ENCODE peak calls at places on chromosomes 4 and X, in five cellular contexts. One of them, this sample, is unnamed.

GRCh38 chrX:16882188-16882587 is 12.0 kb upstream of the RBBP7 start:
- DNase-seq in naive thymus-derived CD4-positive, alpha-beta T cell: no peak
- DNase-seq in CD4-positive, alpha-beta memory T cell: no peak
- DNase-seq in AG10803: no peak
- DNase-seq in sigmoid colon: no peak
- DNase-seq in this sample: peak; percentile 38

GRCh38 chr4:102604222-102604940 is 103.2 kb downstream of the NFKB1 start:
- DNase-seq in naive thymus-derived CD4-positive, alpha-beta T cell: no peak
- DNase-seq in CD4-positive, alpha-beta memory T cell: no peak
- DNase-seq in AG10803: no peak
- DNase-seq in sigmoid colon: no peak
- DNase-seq in this sample: no peak

GRCh38 chrX:44261286-44261685 is 82.2 kb downstream of the EFHC2 start:
- DNase-seq in naive thymus-derived CD4-positive, alpha-beta T cell: no peak
- DNase-seq in CD4-positive, alpha-beta memory T cell: no peak
- DNase-seq in AG10803: no peak
- DNase-seq in sigmoid colon: no peak
- DNase-seq in this sample: no peak

GRCh38 chr4:6658635-6659075 is 18.2 kb downstream of the MRFAP1 start:
- DNase-seq in naive thymus-derived CD4-positive, alpha-beta T cell: peak; percentile 53
- DNase-seq in CD4-positive, alpha-beta memory T cell: peak; percentile 59
- DNase-seq in AG10803: peak; percentile 58
- DNase-seq in sigmoid colon: no peak
- DNase-seq in this sample: peak; percentile 46

GRCh38 chr4:98828801-98829200 is 100.1 kb downstream of the EIF4E start:
- DNase-seq in naive thymus-derived CD4-positive, alpha-beta T cell: peak; percentile 26
- DNase-seq in CD4-positive, alpha-beta memory T cell: peak; percentile 6
- DNase-seq in AG10803: peak; percentile 3
- DNase-seq in sigmoid colon: no peak
- DNase-seq in this sample: peak; percentile 8

GRCh38 chr4:130147618-130148017 is 1051.7 kb downstream of the C4orf33 start:
- DNase-seq in naive thymus-derived CD4-positive, alpha-beta T cell: no peak
- DNase-seq in CD4-positive, alpha-beta memory T cell: no peak
- DNase-seq in AG10803: no peak
- DNase-seq in sigmoid colon: no peak
- DNase-seq in this sample: no peak

GRCh38 chr4:77797239-77797638 is 21.9 kb downstream of the CNOT6L start:
- DNase-seq in naive thymus-derived CD4-positive, alpha-beta T cell: no peak
- DNase-seq in CD4-positive, alpha-beta memory T cell: no peak
- DNase-seq in AG10803: peak; percentile 16
- DNase-seq in sigmoid colon: no peak
- DNase-seq in this sample: peak; percentile 20

GRCh38 chr4:122665148-122665547 is 44.3 kb upstream of the IL21 start:
- DNase-seq in naive thymus-derived CD4-positive, alpha-beta T cell: no peak
- DNase-seq in CD4-positive, alpha-beta memory T cell: no peak
- DNase-seq in AG10803: peak; percentile 93
- DNase-seq in sigmoid colon: no peak
- DNase-seq in this sample: no peak

GRCh38 chrX:43423876-43424275 is 232.2 kb upstream of the MAOA start:
- DNase-seq in naive thymus-derived CD4-positive, alpha-beta T cell: no peak
- DNase-seq in CD4-positive, alpha-beta memory T cell: no peak
- DNase-seq in AG10803: no peak
- DNase-seq in sigmoid colon: no peak
- DNase-seq in this sample: no peak

GRCh38 chr4:112280657-112281056 is 5.0 kb downstream of the TIFA start:
- DNase-seq in naive thymus-derived CD4-positive, alpha-beta T cell: no peak
- DNase-seq in CD4-positive, alpha-beta memory T cell: no peak
- DNase-seq in AG10803: no peak
- DNase-seq in sigmoid colon: no peak
- DNase-seq in this sample: no peak

GRCh38 chr4:20299515-20299914 is 47.8 kb downstream of the SLIT2 start:
- DNase-seq in naive thymus-derived CD4-positive, alpha-beta T cell: no peak
- DNase-seq in CD4-positive, alpha-beta memory T cell: no peak
- DNase-seq in AG10803: peak; percentile 41
- DNase-seq in sigmoid colon: no peak
- DNase-seq in this sample: peak; percentile 71

GRCh38 chrX:153933751-153934472 is 925 bp downstream of the NAA10 start:
- DNase-seq in naive thymus-derived CD4-positive, alpha-beta T cell: no peak
- DNase-seq in CD4-positive, alpha-beta memory T cell: no peak
- DNase-seq in AG10803: peak; percentile 52
- DNase-seq in sigmoid colon: no peak
- DNase-seq in this sample: peak; percentile 26

GRCh38 chr4:169565606-169566351 is 46.6 kb downstream of the NEK1 start:
- DNase-seq in naive thymus-derived CD4-positive, alpha-beta T cell: no peak
- DNase-seq in CD4-positive, alpha-beta memory T cell: no peak
- DNase-seq in AG10803: no peak
- DNase-seq in sigmoid colon: no peak
- DNase-seq in this sample: peak; percentile 33

GRCh38 chrX:22748093-22748999 is 251.4 kb upstream of the DDX53 start:
- DNase-seq in naive thymus-derived CD4-positive, alpha-beta T cell: peak; percentile 23
- DNase-seq in CD4-positive, alpha-beta memory T cell: peak; percentile 31
- DNase-seq in AG10803: peak; percentile 33
- DNase-seq in sigmoid colon: no peak
- DNase-seq in this sample: peak; percentile 63

GRCh38 chr4:100936676-100937390 is 410.5 kb downstream of the PPP3CA start:
- DNase-seq in naive thymus-derived CD4-positive, alpha-beta T cell: no peak
- DNase-seq in CD4-positive, alpha-beta memory T cell: no peak
- DNase-seq in AG10803: no peak
- DNase-seq in sigmoid colon: no peak
- DNase-seq in this sample: peak; percentile 13

GRCh38 chr4:56958111-56958517 is 19.3 kb downstream of the NOA1 start:
- DNase-seq in naive thymus-derived CD4-positive, alpha-beta T cell: no peak
- DNase-seq in CD4-positive, alpha-beta memory T cell: no peak
- DNase-seq in AG10803: peak; percentile 97
- DNase-seq in sigmoid colon: peak; percentile 96
- DNase-seq in this sample: peak; percentile 97
- H3K4me3 ChIP-seq in naive thymus-derived CD4-positive, alpha-beta T cell: no peak overlapping the region
- H3K4me3 ChIP-seq in CD4-positive, alpha-beta memory T cell: no peak overlapping the region
- H3K4me3 ChIP-seq in AG10803: peak overlapping the region; percentile 25
- H3K4me3 ChIP-seq in sigmoid colon: no peak overlapping the region
- H3K4me3 ChIP-seq in this sample: peak overlapping the region; percentile 9

GRCh38 chrX:13152511-13152868 is 108.1 kb upstream of the FAM9C start:
- DNase-seq in naive thymus-derived CD4-positive, alpha-beta T cell: no peak
- DNase-seq in CD4-positive, alpha-beta memory T cell: no peak
- DNase-seq in AG10803: no peak
- DNase-seq in sigmoid colon: no peak
- DNase-seq in this sample: no peak

GRCh38 chrX:13153796-13154195 is 109.4 kb upstream of the FAM9C start:
- DNase-seq in naive thymus-derived CD4-positive, alpha-beta T cell: no peak
- DNase-seq in CD4-positive, alpha-beta memory T cell: no peak
- DNase-seq in AG10803: peak; percentile 52
- DNase-seq in sigmoid colon: no peak
- DNase-seq in this sample: peak; percentile 65

GRCh38 chrX:13147758-13148157 is 103.3 kb upstream of the FAM9C start:
- DNase-seq in naive thymus-derived CD4-positive, alpha-beta T cell: no peak
- DNase-seq in CD4-positive, alpha-beta memory T cell: no peak
- DNase-seq in AG10803: no peak
- DNase-seq in sigmoid colon: no peak
- DNase-seq in this sample: no peak

GRCh38 chrX:13149702-13150101 is 105.3 kb upstream of the FAM9C start:
- DNase-seq in naive thymus-derived CD4-positive, alpha-beta T cell: no peak
- DNase-seq in CD4-positive, alpha-beta memory T cell: no peak
- DNase-seq in AG10803: no peak
- DNase-seq in sigmoid colon: no peak
- DNase-seq in this sample: no peak

GRCh38 chrX:13151806-13152510 is 107.5 kb upstream of the FAM9C start:
- DNase-seq in naive thymus-derived CD4-positive, alpha-beta T cell: peak; percentile 76
- DNase-seq in CD4-positive, alpha-beta memory T cell: peak; percentile 84
- DNase-seq in AG10803: peak; percentile 79
- DNase-seq in sigmoid colon: no peak
- DNase-seq in this sample: peak; percentile 41
- H3K4me3 ChIP-seq in naive thymus-derived CD4-positive, alpha-beta T cell: no peak overlapping the region
- H3K4me3 ChIP-seq in CD4-positive, alpha-beta memory T cell: no peak overlapping the region
- H3K4me3 ChIP-seq in AG10803: no peak overlapping the region
- H3K4me3 ChIP-seq in sigmoid colon: no peak overlapping the region
- H3K4me3 ChIP-seq in this sample: no peak overlapping the region

GRCh38 chr4:56857601-56858301 is 36.2 kb upstream of the SPINK2 start:
- DNase-seq in naive thymus-derived CD4-positive, alpha-beta T cell: no peak
- DNase-seq in CD4-positive, alpha-beta memory T cell: no peak
- DNase-seq in AG10803: peak; percentile 65
- DNase-seq in sigmoid colon: no peak
- DNase-seq in this sample: no peak
- H3K4me3 ChIP-seq in naive thymus-derived CD4-positive, alpha-beta T cell: no peak overlapping the region
- H3K4me3 ChIP-seq in CD4-positive, alpha-beta memory T cell: no peak overlapping the region
- H3K4me3 ChIP-seq in AG10803: no peak overlapping the region
- H3K4me3 ChIP-seq in sigmoid colon: no peak overlapping the region
- H3K4me3 ChIP-seq in this sample: no peak overlapping the region

GRCh38 chr4:55637272-55637820 is 1.2 kb upstream of the NMU start:
- DNase-seq in naive thymus-derived CD4-positive, alpha-beta T cell: no peak
- DNase-seq in CD4-positive, alpha-beta memory T cell: no peak
- DNase-seq in AG10803: no peak
- DNase-seq in sigmoid colon: no peak
- DNase-seq in this sample: no peak

GRCh38 chr4:55635760-55636621 is at the start of gene NMU:
- DNase-seq in naive thymus-derived CD4-positive, alpha-beta T cell: no peak
- DNase-seq in CD4-positive, alpha-beta memory T cell: peak; percentile 37
- DNase-seq in AG10803: no peak
- DNase-seq in sigmoid colon: no peak
- DNase-seq in this sample: peak; percentile 5

GRCh38 chr4:55635282-55635681 is 816 bp downstream of the NMU start:
- DNase-seq in naive thymus-derived CD4-positive, alpha-beta T cell: no peak
- DNase-seq in CD4-positive, alpha-beta memory T cell: no peak
- DNase-seq in AG10803: no peak
- DNase-seq in sigmoid colon: no peak
- DNase-seq in this sample: no peak

GRCh38 chr4:55634417-55635128 is 1.5 kb downstream of the NMU start:
- DNase-seq in naive thymus-derived CD4-positive, alpha-beta T cell: no peak
- DNase-seq in CD4-positive, alpha-beta memory T cell: no peak
- DNase-seq in AG10803: no peak
- DNase-seq in sigmoid colon: no peak
- DNase-seq in this sample: no peak

DNA sequence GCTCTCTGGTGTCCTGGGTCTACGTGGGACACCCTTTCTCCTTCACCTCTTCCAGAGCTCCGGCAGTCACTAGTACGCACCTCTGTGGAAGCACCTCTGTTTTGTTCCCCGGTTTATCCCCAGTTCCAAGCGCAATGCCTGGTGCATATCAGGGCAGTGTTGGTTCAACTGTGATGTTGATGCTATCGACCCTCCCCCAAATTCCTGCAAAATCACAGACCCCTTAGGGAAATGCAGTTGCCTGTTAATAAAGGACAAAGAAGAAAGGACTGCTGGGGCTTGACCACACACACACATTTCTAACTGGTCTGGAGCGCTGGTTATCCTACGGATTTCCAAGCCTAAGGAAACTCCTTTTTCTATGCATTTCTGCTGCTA is 513 bp upstream of the NMU start:
- DNase-seq in naive thymus-derived CD4-positive, alpha-beta T cell: no peak
- DNase-seq in CD4-positive, alpha-beta memory T cell: no peak
- DNase-seq in AG10803: no peak
- DNase-seq in sigmoid colon: no peak
- DNase-seq in this sample: no peak
- H3K4me3 ChIP-seq in naive thymus-derived CD4-positive, alpha-beta T cell: no peak overlapping the region
- H3K4me3 ChIP-seq in CD4-positive, alpha-beta memory T cell: no peak overlapping the region
- H3K4me3 ChIP-seq in AG10803: peak overlapping the region; percentile 31
- H3K4me3 ChIP-seq in sigmoid colon: no peak overlapping the region
- H3K4me3 ChIP-seq in this sample: peak overlapping the region; percentile 16

GRCh38 chrX:40088803-40089540 is 8.8 kb downstream of the BCOR start:
- DNase-seq in naive thymus-derived CD4-positive, alpha-beta T cell: no peak
- DNase-seq in CD4-positive, alpha-beta memory T cell: no peak
- DNase-seq in AG10803: no peak
- DNase-seq in sigmoid colon: no peak
- DNase-seq in this sample: no peak

GRCh38 chrX:40088299-40088625 is 9.5 kb downstream of the BCOR start:
- DNase-seq in naive thymus-derived CD4-positive, alpha-beta T cell: no peak
- DNase-seq in CD4-positive, alpha-beta memory T cell: no peak
- DNase-seq in AG10803: no peak
- DNase-seq in sigmoid colon: no peak
- DNase-seq in this sample: no peak

GRCh38 chrX:40091691-40092421 is 5.9 kb downstream of the BCOR start:
- DNase-seq in naive thymus-derived CD4-positive, alpha-beta T cell: no peak
- DNase-seq in CD4-positive, alpha-beta memory T cell: no peak
- DNase-seq in AG10803: no peak
- DNase-seq in sigmoid colon: no peak
- DNase-seq in this sample: no peak

GRCh38 chrX:40090961-40091360 is 6.8 kb downstream of the BCOR start:
- DNase-seq in naive thymus-derived CD4-positive, alpha-beta T cell: no peak
- DNase-seq in CD4-positive, alpha-beta memory T cell: no peak
- DNase-seq in AG10803: no peak
- DNase-seq in sigmoid colon: no peak
- DNase-seq in this sample: no peak

DNA sequence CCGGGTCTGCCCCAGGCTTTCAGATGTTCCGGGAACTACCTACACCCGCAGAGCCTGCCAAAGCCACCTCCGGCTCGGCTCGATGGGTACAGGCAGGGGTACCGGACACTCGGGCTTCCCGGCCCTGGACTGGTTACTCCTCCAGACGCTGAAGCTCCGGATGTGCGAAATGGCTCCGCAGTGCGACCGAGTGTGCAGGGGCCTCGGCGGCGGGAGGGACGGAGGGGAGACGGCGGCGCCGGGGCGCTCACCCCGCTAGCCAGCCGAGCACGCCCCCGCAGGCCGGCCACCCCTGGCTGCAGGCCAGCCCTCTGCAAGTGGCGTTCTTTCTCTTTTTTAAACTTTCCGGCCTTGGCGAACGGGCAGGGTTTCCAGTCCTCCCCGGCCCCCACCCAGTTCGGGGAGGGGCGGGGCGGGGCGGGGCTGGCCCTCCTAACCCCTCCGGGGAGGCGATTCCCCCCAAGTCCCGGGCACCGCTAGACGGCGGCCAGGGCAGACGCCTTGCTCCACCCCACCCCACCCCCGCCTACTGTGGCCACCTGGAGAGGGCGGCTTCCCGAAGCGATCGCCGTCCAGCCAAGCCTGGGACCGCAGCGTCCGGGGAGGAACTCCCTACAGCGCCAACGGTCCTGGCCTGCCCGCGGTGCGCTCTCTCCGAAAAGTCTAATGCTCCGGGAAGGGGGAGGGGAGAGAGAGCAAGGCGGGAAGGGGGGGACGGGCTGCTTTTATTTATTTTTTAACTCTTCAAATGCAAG is 7.5 kb downstream of the BCOR start:
- DNase-seq in naive thymus-derived CD4-positive, alpha-beta T cell: no peak
- DNase-seq in CD4-positive, alpha-beta memory T cell: no peak
- DNase-seq in AG10803: no peak
- DNase-seq in sigmoid colon: no peak
- DNase-seq in this sample: peak; percentile 10
- H3K4me3 ChIP-seq in naive thymus-derived CD4-positive, alpha-beta T cell: no peak overlapping the region
- H3K4me3 ChIP-seq in CD4-positive, alpha-beta memory T cell: no peak overlapping the region
- H3K4me3 ChIP-seq in AG10803: peak overlapping the region; percentile 26
- H3K4me3 ChIP-seq in sigmoid colon: peak overlapping the region; percentile 28
- H3K4me3 ChIP-seq in this sample: peak overlapping the region; percentile 23

GRCh38 chr4:103786014-103786413 is 66.2 kb upstream of the TACR3 start:
- DNase-seq in naive thymus-derived CD4-positive, alpha-beta T cell: no peak
- DNase-seq in CD4-positive, alpha-beta memory T cell: no peak
- DNase-seq in AG10803: peak; percentile 37
- DNase-seq in sigmoid colon: no peak
- DNase-seq in this sample: peak; percentile 5

GRCh38 chr4:103787057-103787456 is 67.3 kb upstream of the TACR3 start:
- DNase-seq in naive thymus-derived CD4-positive, alpha-beta T cell: no peak
- DNase-seq in CD4-positive, alpha-beta memory T cell: no peak
- DNase-seq in AG10803: no peak
- DNase-seq in sigmoid colon: no peak
- DNase-seq in this sample: no peak

DNA sequence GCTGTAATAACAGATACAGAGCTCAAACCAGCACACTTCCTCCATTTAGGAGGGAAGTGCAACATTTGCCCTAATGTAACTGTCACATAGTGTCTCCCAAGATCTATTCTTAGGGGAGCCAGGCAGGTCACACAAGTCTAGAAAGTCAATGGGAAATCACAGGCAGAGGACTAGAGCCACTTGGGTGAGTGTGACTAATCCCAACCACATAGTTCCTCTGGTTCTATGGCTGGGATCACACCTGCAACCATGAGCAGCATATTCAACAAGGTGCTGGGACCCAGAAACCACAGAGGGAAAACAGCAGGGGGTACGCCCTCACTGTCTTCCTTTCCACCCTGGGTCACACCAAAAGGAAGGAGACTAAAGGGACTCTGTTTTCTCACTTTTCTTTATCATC is 66.8 kb upstream of the TACR3 start:
- DNase-seq in naive thymus-derived CD4-positive, alpha-beta T cell: no peak
- DNase-seq in CD4-positive, alpha-beta memory T cell: no peak
- DNase-seq in AG10803: no peak
- DNase-seq in sigmoid colon: no peak
- DNase-seq in this sample: no peak
- H3K4me3 ChIP-seq in naive thymus-derived CD4-positive, alpha-beta T cell: no peak overlapping the region
- H3K4me3 ChIP-seq in CD4-positive, alpha-beta memory T cell: no peak overlapping the region
- H3K4me3 ChIP-seq in AG10803: no peak overlapping the region
- H3K4me3 ChIP-seq in sigmoid colon: no peak overlapping the region
- H3K4me3 ChIP-seq in this sample: no peak overlapping the region

This sample was measured in cardiac fibroblast.